ENCODE peak calls at places on chromosomes 16 and 17, in seven cellular contexts. M is IMR-90, N is mesenchymal stem cell, P is H9, B is neuronal stem cell, G is mesendoderm, D is H1. O is an unnamed sample.

GRCh38 chr17:20087538-20088250 is 78.5 kb downstream of the SPECC1 start:
- DNase-seq in D (no peak), N (no peak), P (no peak), M (no peak), B (no peak), G (no peak), O (no peak)

GRCh38 chr17:549197-550040 is 165.2 kb downstream of the VPS53 start:
- DNase-seq in B (no peak), G (no peak), N (peak; percentile 91), M (peak; percentile 83), D (no peak), P (no peak), O (no peak)

GRCh38 chr17:50283714-50284432 is 9.6 kb downstream of the TMEM92 start:
- DNase-seq in N (no peak), G (no peak), D (no peak), M (no peak), B (no peak), P (no peak), O (no peak)

GRCh38 chr17:20095366-20096080 is 86.4 kb downstream of the SPECC1 start:
- DNase-seq in N (peak; percentile 30), M (peak; percentile 13), P (peak; percentile 84), D (peak; percentile 21), B (peak; percentile 46), G (peak; percentile 81), O (peak; percentile 17)

GRCh38 chr17:57570740-57571344 is 174.3 kb downstream of the CCDC182 start:
- DNase-seq in D (no peak), B (no peak), N (no peak), G (no peak), M (no peak), P (no peak), O (no peak)

GRCh38 chr17:28746611-28747045 is 2.8 kb downstream of the TRAF4 start:
- DNase-seq in B (no peak), P (peak; percentile 78), N (no peak), D (no peak), G (peak; percentile 62), M (no peak), O (peak; percentile 65)

GRCh38 chr17:44587339-44587738 is 30.1 kb downstream of the FZD2 start:
- DNase-seq in G (peak; percentile 98), P (peak; percentile 78), M (peak; percentile 91), D (no peak), N (peak; percentile 97), B (no peak), O (peak; percentile 92)

GRCh38 chr17:81481011-81481799 is 31.4 kb downstream of the ACTG1 start:
- DNase-seq in P (peak; percentile 76), D (no peak), B (peak; percentile 70), G (peak; percentile 58), M (peak; percentile 46), N (no peak), O (no peak)

GRCh38 chr17:7141824-7142223 is 27.2 kb upstream of the ASGR2 start:
- DNase-seq in N (no peak), G (no peak), P (no peak), M (no peak), B (no peak), D (no peak), O (peak; percentile 47)

DNA sequence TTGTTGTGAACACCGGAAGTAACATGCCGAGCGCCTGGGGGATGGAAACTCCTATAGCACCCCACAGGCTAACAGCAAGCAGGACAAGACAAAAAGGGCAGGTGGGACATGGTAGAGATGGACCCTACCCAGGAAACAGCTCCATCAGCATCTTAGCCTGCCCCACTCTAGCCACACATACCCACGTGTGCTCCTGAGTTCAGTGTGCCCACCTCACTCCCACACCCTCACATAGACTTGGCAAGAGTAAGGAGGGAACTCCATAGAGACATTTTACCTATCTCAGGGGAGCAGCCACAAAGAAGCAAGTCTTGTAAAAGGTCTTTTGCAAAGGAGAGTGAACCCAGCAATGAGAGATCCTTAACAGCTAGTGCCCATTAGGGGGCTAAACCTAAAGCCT is 37.8 kb upstream of the CACNG3 start:
- DNase-seq in G (no peak), P (no peak), D (no peak), N (no peak), B (no peak), M (no peak), O (no peak)
- H2AK5ac ChIP-seq in G (no peak overlapping the region), P (no peak overlapping the region), D (no peak overlapping the region), N (no peak overlapping the region), B (no peak overlapping the region), M (no peak overlapping the region), O (no peak overlapping the region)

DNA sequence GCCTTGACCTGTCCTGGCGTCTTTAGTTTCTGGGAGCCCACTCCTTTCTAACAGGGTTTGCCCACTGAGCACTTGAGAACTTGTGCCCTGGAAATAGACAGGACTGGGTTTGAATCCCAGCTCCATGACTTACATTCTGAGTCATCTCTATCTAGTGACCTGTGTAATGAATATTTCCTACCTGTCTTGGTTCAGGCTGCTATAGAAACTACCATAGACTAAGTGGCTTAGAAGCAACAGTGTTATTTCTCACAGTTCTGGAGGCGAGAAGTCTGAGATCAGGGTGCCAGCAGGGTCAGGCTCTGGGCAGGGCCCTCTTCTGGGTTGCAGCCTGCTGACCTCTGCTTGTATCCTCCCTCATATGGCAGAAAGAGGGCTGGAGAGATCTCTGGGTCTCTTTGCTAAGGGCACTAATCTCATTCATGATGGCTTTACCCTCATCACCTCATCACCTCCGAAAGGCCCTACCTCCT is 110.7 kb upstream of the DHX40 start:
- DNase-seq in P (no peak), M (no peak), B (no peak), G (no peak), N (no peak), D (no peak), O (peak; percentile 89)
- H2AK5ac ChIP-seq in P (no peak overlapping the region), M (no peak overlapping the region), B (no peak overlapping the region), G (no peak overlapping the region), N (no peak overlapping the region), D (no peak overlapping the region), O (no peak overlapping the region)

DNA sequence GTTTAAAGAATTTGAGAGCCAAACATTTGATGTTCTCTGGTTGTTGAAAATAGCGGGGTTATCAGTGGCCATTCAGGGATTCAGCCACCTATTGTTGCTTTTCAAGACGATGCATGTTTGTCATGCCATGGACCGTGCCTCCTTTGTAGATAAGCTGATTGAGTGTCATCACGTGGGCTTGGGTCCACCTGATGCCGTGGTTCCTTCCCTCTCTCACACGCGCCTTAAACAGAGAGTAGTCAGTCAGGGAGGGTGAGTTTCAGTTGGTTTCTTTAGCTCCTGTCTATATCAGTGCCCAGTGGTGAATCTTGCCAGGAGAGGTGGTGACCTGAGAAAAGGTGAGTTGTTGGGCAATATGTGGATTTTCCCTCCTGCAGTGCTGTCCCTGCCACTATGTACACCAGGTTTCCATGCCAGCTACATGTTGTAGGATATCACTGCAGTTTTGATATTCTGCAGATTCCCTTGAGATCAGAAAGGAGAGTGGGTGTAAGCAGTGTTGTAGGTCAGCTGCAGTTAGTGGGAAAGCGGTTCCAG is 129.7 kb downstream of the LAT start:
- DNase-seq in N (no peak), B (no peak), G (peak; percentile 9), D (no peak), M (no peak), P (no peak), O (no peak)
- H2AK5ac ChIP-seq in N (no peak overlapping the region), B (peak overlapping the region; percentile 93), G (no peak overlapping the region), D (no peak overlapping the region), M (peak overlapping the region; percentile 94), P (no peak overlapping the region), O (no peak overlapping the region)

DNA sequence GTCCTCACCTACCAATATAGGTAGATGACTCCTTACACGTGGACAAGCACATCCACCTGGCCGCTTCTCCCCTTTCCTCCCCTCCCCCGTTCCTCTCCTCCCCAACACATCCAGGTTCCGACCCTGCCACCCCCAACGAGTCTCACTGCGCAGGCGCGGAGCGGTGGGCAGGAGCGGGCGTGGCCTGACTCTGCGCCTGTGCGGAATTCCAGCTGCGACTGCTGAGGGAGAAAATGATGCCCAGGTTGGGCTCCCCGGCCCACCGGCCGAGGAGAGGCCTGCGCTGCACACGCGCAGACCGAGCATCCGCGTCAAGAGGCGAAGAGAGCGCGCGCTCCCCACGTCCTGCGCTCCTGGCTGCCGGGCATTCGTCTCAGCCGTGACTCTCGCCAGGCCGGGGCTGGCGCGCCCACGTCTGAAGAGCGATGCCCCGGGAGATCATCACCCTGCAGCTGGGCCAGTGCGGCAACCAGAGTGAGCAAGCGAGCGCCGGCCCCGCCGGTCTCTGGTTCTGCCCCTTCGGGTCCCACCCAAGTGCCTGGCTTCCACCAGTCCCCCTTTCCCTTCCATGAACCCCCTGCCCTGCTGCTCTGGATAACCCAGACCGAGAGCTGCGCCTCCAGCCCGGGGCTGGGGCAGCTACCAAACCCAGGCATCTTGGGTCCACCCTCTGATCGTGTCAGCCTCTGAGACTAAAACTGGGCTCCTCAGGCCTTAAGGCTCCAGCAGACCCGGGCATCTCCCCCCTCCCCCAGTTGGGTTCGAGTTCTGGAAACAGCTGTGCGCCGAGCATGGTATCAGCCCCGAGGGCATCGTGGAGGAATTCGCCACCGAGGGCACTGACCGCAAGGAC is at the start of gene TUBG2:
- DNase-seq in P (peak; percentile 99), B (peak; percentile 85), N (peak; percentile 87), D (peak; percentile 89), M (peak; percentile 87), G (peak; percentile 94), O (peak; percentile 91)
- H2AK5ac ChIP-seq in P (no peak within 1 kb of the TSS), B (no peak within 1 kb of the TSS), N (peak within 1 kb of the TSS; percentile 46), D (no peak within 1 kb of the TSS), M (peak within 1 kb of the TSS; percentile 74), G (no peak within 1 kb of the TSS), O (peak within 1 kb of the TSS; percentile 4)

GRCh38 chr17:17237026-17237799 is at the start of gene FLCN:
- DNase-seq in D (no peak), M (peak; percentile 85), N (peak; percentile 93), P (peak; percentile 83), G (peak; percentile 88), B (peak; percentile 88), O (peak; percentile 90)
- H2AK5ac ChIP-seq in D (no peak within 1 kb of the TSS), M (peak within 1 kb of the TSS; percentile 94), N (peak within 1 kb of the TSS; percentile 17), P (no peak within 1 kb of the TSS), G (no peak within 1 kb of the TSS), B (no peak within 1 kb of the TSS), O (peak within 1 kb of the TSS; percentile 64)

GRCh38 chr17:13600475-13601316 is 1.0 kb downstream of the HS3ST3A1 start:
- DNase-seq in P (peak; percentile 57), N (peak; percentile 41), G (peak; percentile 49), B (peak; percentile 43), D (no peak), M (peak; percentile 25), O (no peak)
- H2AK5ac ChIP-seq in P (no peak overlapping the region), N (no peak overlapping the region), G (no peak overlapping the region), B (no peak overlapping the region), D (no peak overlapping the region), M (peak overlapping the region; percentile 53), O (no peak overlapping the region)

GRCh38 chr16:79434771-79435170 is 165.8 kb downstream of the MAF start:
- DNase-seq in M (no peak), G (no peak), P (no peak), D (no peak), B (no peak), N (no peak), O (no peak)

GRCh38 chr16:79437764-79438728 is 162.5 kb downstream of the MAF start:
- DNase-seq in P (peak; percentile 56), B (peak; percentile 15), M (no peak), N (no peak), G (peak; percentile 57), D (no peak), O (no peak)

GRCh38 chr16:79439866-79440265 is 160.7 kb downstream of the MAF start:
- DNase-seq in M (no peak), B (no peak), N (no peak), G (no peak), D (no peak), P (no peak), O (no peak)

GRCh38 chr16:79434097-79434496 is 166.4 kb downstream of the MAF start:
- DNase-seq in N (no peak), B (no peak), G (no peak), M (no peak), P (no peak), D (no peak), O (no peak)

GRCh38 chr16:79436885-79437284 is 163.7 kb downstream of the MAF start:
- DNase-seq in B (no peak), G (no peak), D (no peak), N (no peak), M (no peak), P (no peak), O (no peak)
- H2AK5ac ChIP-seq in B (no peak overlapping the region), G (no peak overlapping the region), D (no peak overlapping the region), N (peak overlapping the region; percentile 82), M (no peak overlapping the region), P (no peak overlapping the region), O (no peak overlapping the region)